ENCODE peak calls at places on chromosome 10, in seven cellular contexts. One of them, this sample, is unnamed.

GRCh38 chr10:76085002-76085401 is 653.6 kb downstream of the LRMDA start:
- DNase-seq in fibroblast of gingiva: no peak
- DNase-seq in stimulated activated CD4-positive, alpha-beta T cell treated with anti-CD3 and anti-CD28 coated beads, Interleukin-4, amount 100 ng/mL, for 4 hours: no peak
- DNase-seq in effector memory CD8-positive, alpha-beta T cell: no peak
- DNase-seq in naive thymus-derived CD4-positive, alpha-beta T cell: no peak
- DNase-seq in hepatic stellate cell: no peak
- DNase-seq in GM18507: no peak
- DNase-seq in this sample: no peak

GRCh38 chr10:61669849-61670248 is 7.1 kb downstream of the CABCOCO1 start:
- DNase-seq in fibroblast of gingiva: no peak
- DNase-seq in stimulated activated CD4-positive, alpha-beta T cell treated with anti-CD3 and anti-CD28 coated beads, Interleukin-4, amount 100 ng/mL, for 4 hours: no peak
- DNase-seq in effector memory CD8-positive, alpha-beta T cell: no peak
- DNase-seq in naive thymus-derived CD4-positive, alpha-beta T cell: no peak
- DNase-seq in hepatic stellate cell: no peak
- DNase-seq in GM18507: no peak
- DNase-seq in this sample: no peak

GRCh38 chr10:16626697-16627096 is 105.0 kb upstream of the C1QL3 start:
- DNase-seq in fibroblast of gingiva: no peak
- DNase-seq in stimulated activated CD4-positive, alpha-beta T cell treated with anti-CD3 and anti-CD28 coated beads, Interleukin-4, amount 100 ng/mL, for 4 hours: no peak
- DNase-seq in effector memory CD8-positive, alpha-beta T cell: no peak
- DNase-seq in naive thymus-derived CD4-positive, alpha-beta T cell: no peak
- DNase-seq in hepatic stellate cell: no peak
- DNase-seq in GM18507: no peak
- DNase-seq in this sample: no peak

GRCh38 chr10:74822583-74823089 is 3.8 kb upstream of the KAT6B start:
- DNase-seq in fibroblast of gingiva: peak; percentile 44
- DNase-seq in stimulated activated CD4-positive, alpha-beta T cell treated with anti-CD3 and anti-CD28 coated beads, Interleukin-4, amount 100 ng/mL, for 4 hours: no peak
- DNase-seq in effector memory CD8-positive, alpha-beta T cell: no peak
- DNase-seq in naive thymus-derived CD4-positive, alpha-beta T cell: no peak
- DNase-seq in hepatic stellate cell: peak; percentile 75
- DNase-seq in GM18507: no peak
- DNase-seq in this sample: no peak

GRCh38 chr10:49841615-49842180 is 79.6 kb upstream of the OGDHL start:
- DNase-seq in fibroblast of gingiva: no peak
- DNase-seq in stimulated activated CD4-positive, alpha-beta T cell treated with anti-CD3 and anti-CD28 coated beads, Interleukin-4, amount 100 ng/mL, for 4 hours: no peak
- DNase-seq in effector memory CD8-positive, alpha-beta T cell: no peak
- DNase-seq in naive thymus-derived CD4-positive, alpha-beta T cell: no peak
- DNase-seq in hepatic stellate cell: no peak
- DNase-seq in GM18507: no peak
- DNase-seq in this sample: no peak

GRCh38 chr10:63631971-63632370 is 110.8 kb downstream of the REEP3 start:
- DNase-seq in fibroblast of gingiva: peak; percentile 33
- DNase-seq in stimulated activated CD4-positive, alpha-beta T cell treated with anti-CD3 and anti-CD28 coated beads, Interleukin-4, amount 100 ng/mL, for 4 hours: no peak
- DNase-seq in effector memory CD8-positive, alpha-beta T cell: no peak
- DNase-seq in naive thymus-derived CD4-positive, alpha-beta T cell: no peak
- DNase-seq in hepatic stellate cell: no peak
- DNase-seq in GM18507: no peak
- DNase-seq in this sample: no peak

GRCh38 chr10:27230022-27230421 is 10.6 kb downstream of the ACBD5 start:
- DNase-seq in fibroblast of gingiva: no peak
- DNase-seq in stimulated activated CD4-positive, alpha-beta T cell treated with anti-CD3 and anti-CD28 coated beads, Interleukin-4, amount 100 ng/mL, for 4 hours: no peak
- DNase-seq in effector memory CD8-positive, alpha-beta T cell: no peak
- DNase-seq in naive thymus-derived CD4-positive, alpha-beta T cell: no peak
- DNase-seq in hepatic stellate cell: no peak
- DNase-seq in GM18507: no peak
- DNase-seq in this sample: no peak

GRCh38 chr10:78045237-78045636 is 11.6 kb downstream of the RPS24 start:
- DNase-seq in fibroblast of gingiva: no peak
- DNase-seq in stimulated activated CD4-positive, alpha-beta T cell treated with anti-CD3 and anti-CD28 coated beads, Interleukin-4, amount 100 ng/mL, for 4 hours: no peak
- DNase-seq in effector memory CD8-positive, alpha-beta T cell: no peak
- DNase-seq in naive thymus-derived CD4-positive, alpha-beta T cell: no peak
- DNase-seq in hepatic stellate cell: no peak
- DNase-seq in GM18507: no peak
- DNase-seq in this sample: no peak

GRCh38 chr10:79354615-79355014 is 7.3 kb downstream of the PPIF start:
- DNase-seq in fibroblast of gingiva: no peak
- DNase-seq in stimulated activated CD4-positive, alpha-beta T cell treated with anti-CD3 and anti-CD28 coated beads, Interleukin-4, amount 100 ng/mL, for 4 hours: no peak
- DNase-seq in effector memory CD8-positive, alpha-beta T cell: no peak
- DNase-seq in naive thymus-derived CD4-positive, alpha-beta T cell: no peak
- DNase-seq in hepatic stellate cell: no peak
- DNase-seq in GM18507: no peak
- DNase-seq in this sample: no peak

GRCh38 chr10:116254422-116255152 is 18.4 kb downstream of the GFRA1 start:
- DNase-seq in fibroblast of gingiva: no peak
- DNase-seq in stimulated activated CD4-positive, alpha-beta T cell treated with anti-CD3 and anti-CD28 coated beads, Interleukin-4, amount 100 ng/mL, for 4 hours: no peak
- DNase-seq in effector memory CD8-positive, alpha-beta T cell: no peak
- DNase-seq in naive thymus-derived CD4-positive, alpha-beta T cell: no peak
- DNase-seq in hepatic stellate cell: no peak
- DNase-seq in GM18507: no peak
- DNase-seq in this sample: no peak

GRCh38 chr10:119871881-119872609 is 598 bp downstream of the MCMBP start:
- DNase-seq in fibroblast of gingiva: peak; percentile 23
- DNase-seq in stimulated activated CD4-positive, alpha-beta T cell treated with anti-CD3 and anti-CD28 coated beads, Interleukin-4, amount 100 ng/mL, for 4 hours: peak; percentile 52
- DNase-seq in effector memory CD8-positive, alpha-beta T cell: peak; percentile 32
- DNase-seq in naive thymus-derived CD4-positive, alpha-beta T cell: peak; percentile 44
- DNase-seq in hepatic stellate cell: peak; percentile 32
- DNase-seq in GM18507: no peak
- DNase-seq in this sample: peak; percentile 52

GRCh38 chr10:5142199-5142598 is 42.8 kb downstream of the AKR1C8 start:
- DNase-seq in fibroblast of gingiva: no peak
- DNase-seq in stimulated activated CD4-positive, alpha-beta T cell treated with anti-CD3 and anti-CD28 coated beads, Interleukin-4, amount 100 ng/mL, for 4 hours: no peak
- DNase-seq in effector memory CD8-positive, alpha-beta T cell: no peak
- DNase-seq in naive thymus-derived CD4-positive, alpha-beta T cell: no peak
- DNase-seq in hepatic stellate cell: no peak
- DNase-seq in GM18507: no peak
- DNase-seq in this sample: no peak

GRCh38 chr10:55370021-55370420 is 569.0 kb upstream of the PCDH15 start:
- DNase-seq in fibroblast of gingiva: no peak
- DNase-seq in stimulated activated CD4-positive, alpha-beta T cell treated with anti-CD3 and anti-CD28 coated beads, Interleukin-4, amount 100 ng/mL, for 4 hours: no peak
- DNase-seq in effector memory CD8-positive, alpha-beta T cell: no peak
- DNase-seq in naive thymus-derived CD4-positive, alpha-beta T cell: no peak
- DNase-seq in hepatic stellate cell: no peak
- DNase-seq in GM18507: no peak
- DNase-seq in this sample: no peak

GRCh38 chr10:131667047-131667446 is 233.8 kb upstream of the PPP2R2D start:
- DNase-seq in fibroblast of gingiva: no peak
- DNase-seq in stimulated activated CD4-positive, alpha-beta T cell treated with anti-CD3 and anti-CD28 coated beads, Interleukin-4, amount 100 ng/mL, for 4 hours: no peak
- DNase-seq in effector memory CD8-positive, alpha-beta T cell: no peak
- DNase-seq in naive thymus-derived CD4-positive, alpha-beta T cell: no peak
- DNase-seq in hepatic stellate cell: no peak
- DNase-seq in GM18507: no peak
- DNase-seq in this sample: no peak

GRCh38 chr10:12214763-12215218 is 18.8 kb downstream of the CDC123 start:
- DNase-seq in fibroblast of gingiva: peak; percentile 65
- DNase-seq in stimulated activated CD4-positive, alpha-beta T cell treated with anti-CD3 and anti-CD28 coated beads, Interleukin-4, amount 100 ng/mL, for 4 hours: no peak
- DNase-seq in effector memory CD8-positive, alpha-beta T cell: peak; percentile 47
- DNase-seq in naive thymus-derived CD4-positive, alpha-beta T cell: peak; percentile 36
- DNase-seq in hepatic stellate cell: peak; percentile 25
- DNase-seq in GM18507: no peak
- DNase-seq in this sample: peak; percentile 78

GRCh38 chr10:132197271-132198067 is 10.7 kb downstream of the DPYSL4 start:
- DNase-seq in fibroblast of gingiva: no peak
- DNase-seq in stimulated activated CD4-positive, alpha-beta T cell treated with anti-CD3 and anti-CD28 coated beads, Interleukin-4, amount 100 ng/mL, for 4 hours: no peak
- DNase-seq in effector memory CD8-positive, alpha-beta T cell: no peak
- DNase-seq in naive thymus-derived CD4-positive, alpha-beta T cell: no peak
- DNase-seq in hepatic stellate cell: no peak
- DNase-seq in GM18507: no peak
- DNase-seq in this sample: no peak

GRCh38 chr10:79438699-79439085 is 6.7 kb downstream of the ZCCHC24 start:
- DNase-seq in fibroblast of gingiva: no peak
- DNase-seq in stimulated activated CD4-positive, alpha-beta T cell treated with anti-CD3 and anti-CD28 coated beads, Interleukin-4, amount 100 ng/mL, for 4 hours: no peak
- DNase-seq in effector memory CD8-positive, alpha-beta T cell: no peak
- DNase-seq in naive thymus-derived CD4-positive, alpha-beta T cell: no peak
- DNase-seq in hepatic stellate cell: no peak
- DNase-seq in GM18507: no peak
- DNase-seq in this sample: no peak

GRCh38 chr10:128150045-128150493 is 23.8 kb upstream of the MKI67 start:
- DNase-seq in fibroblast of gingiva: peak; percentile 51
- DNase-seq in stimulated activated CD4-positive, alpha-beta T cell treated with anti-CD3 and anti-CD28 coated beads, Interleukin-4, amount 100 ng/mL, for 4 hours: peak; percentile 68
- DNase-seq in effector memory CD8-positive, alpha-beta T cell: peak; percentile 78
- DNase-seq in naive thymus-derived CD4-positive, alpha-beta T cell: peak; percentile 71
- DNase-seq in hepatic stellate cell: peak; percentile 84
- DNase-seq in GM18507: peak; percentile 87
- DNase-seq in this sample: peak; percentile 88

GRCh38 chr10:24872049-24872789 is 80.2 kb downstream of the PRTFDC1 start:
- DNase-seq in fibroblast of gingiva: no peak
- DNase-seq in stimulated activated CD4-positive, alpha-beta T cell treated with anti-CD3 and anti-CD28 coated beads, Interleukin-4, amount 100 ng/mL, for 4 hours: no peak
- DNase-seq in effector memory CD8-positive, alpha-beta T cell: no peak
- DNase-seq in naive thymus-derived CD4-positive, alpha-beta T cell: no peak
- DNase-seq in hepatic stellate cell: no peak
- DNase-seq in GM18507: no peak
- DNase-seq in this sample: no peak